ENCODE peak calls at places on chromosomes 2 and 18, in seven cellular contexts. N is AG08395, F is EH, T is DND-41, X is sigmoid colon, C is endothelial cell, V is HT1080. G is an unnamed sample.

GRCh38 chr2:3100386-3100785 is 277.2 kb downstream of the EIPR1 start:
- DNase-seq in C (no peak), F (no peak), X (no peak), N (no peak), V (no peak), T (no peak), G (no peak)

GRCh38 chr2:95353613-95354468 is 48.7 kb upstream of the FAHD2A start:
- DNase-seq in V (no peak), F (no peak), T (no peak), C (no peak), X (peak), N (no peak), G (no peak)

GRCh38 chr2:60391250-60392013 is 162.0 kb downstream of the BCL11A start:
- DNase-seq in X (no peak), F (peak), V (peak), T (peak), C (no peak), N (no peak), G (no peak)

GRCh38 chr18:57666818-57667497 is 45.3 kb upstream of the NARS1 start:
- DNase-seq in C (no peak), N (peak), X (no peak), T (no peak), F (peak), V (no peak), G (no peak)

GRCh38 chr2:29033172-29033571 is 41.2 kb downstream of the PCARE start:
- DNase-seq in V (peak), X (no peak), N (peak), T (no peak), C (no peak), F (peak), G (no peak)

GRCh38 chr2:124187948-124188347 is 162.9 kb downstream of the CNTNAP5 start:
- DNase-seq in N (no peak), V (no peak), X (no peak), C (no peak), F (no peak), T (no peak), G (no peak)

GRCh38 chr2:880201-880970 is 70.3 kb upstream of the SNTG2 start:
- DNase-seq in X (no peak), C (no peak), T (peak), N (no peak), V (no peak), F (no peak), G (no peak)

GRCh38 chr2:36290306-36290705 is 65.3 kb upstream of the CRIM1 start:
- DNase-seq in X (no peak), C (no peak), N (peak), F (peak), T (no peak), V (no peak), G (no peak)

GRCh38 chr2:230714122-230714453 is 1.4 kb downstream of the CAB39 start:
- DNase-seq in N (peak), C (peak), T (peak), X (no peak), F (peak), V (peak), G (no peak)

GRCh38 chr2:154813636-154814035 is 115.1 kb downstream of the KCNJ3 start:
- DNase-seq in X (no peak), V (no peak), N (no peak), C (no peak), F (no peak), T (no peak), G (no peak)

GRCh38 chr2:39932198-39932597 is 153.1 kb upstream of the THUMPD2 start:
- DNase-seq in C (no peak), V (peak), N (no peak), F (peak), X (no peak), T (no peak), G (no peak)

GRCh38 chr2:233460726-233461431 is 105.7 kb downstream of the USP40 start:
- DNase-seq in X (no peak), V (no peak), T (no peak), C (no peak), N (no peak), F (no peak), G (peak)

GRCh38 chr2:121746071-121746578 is 9.3 kb upstream of the TSN start:
- DNase-seq in X (no peak), T (no peak), F (no peak), V (peak), N (no peak), C (peak), G (no peak)

GRCh38 chr2:138698428-138698827 is 81.8 kb downstream of the NXPH2 start:
- DNase-seq in C (no peak), T (no peak), N (no peak), X (no peak), F (no peak), V (no peak), G (no peak)

GRCh38 chr2:4073178-4073577 is 369.8 kb downstream of the DCDC2C start:
- DNase-seq in C (no peak), X (no peak), N (no peak), V (no peak), F (no peak), T (no peak), G (no peak)

GRCh38 chr2:172079416-172079815 is 5.9 kb upstream of the DLX1 start:
- DNase-seq in C (no peak), T (no peak), X (no peak), F (no peak), N (no peak), V (no peak), G (no peak)

GRCh38 chr2:119702203-119702917 is 23.4 kb downstream of the TMEM177 start:
- DNase-seq in F (no peak), V (no peak), T (no peak), C (no peak), N (no peak), X (no peak), G (peak)

GRCh38 chr18:28075501-28075900 is 101.4 kb downstream of the CDH2 start:
- DNase-seq in X (no peak), F (peak), T (no peak), V (peak), C (no peak), N (no peak), G (no peak)

GRCh38 chr2:30772021-30772705 is 35.1 kb downstream of the CAPN13 start:
- DNase-seq in C (no peak), T (no peak), X (no peak), N (no peak), F (no peak), V (no peak), G (no peak)

GRCh38 chr2:43539991-43540860 is 55.6 kb downstream of the THADA start:
- DNase-seq in X (peak), C (no peak), F (peak), N (peak), V (peak), T (no peak), G (no peak)

GRCh38 chr2:119548516-119549120 is 4.4 kb downstream of the CFAP221 start:
- DNase-seq in V (no peak), T (no peak), X (no peak), C (no peak), N (no peak), F (no peak), G (no peak)

GRCh38 chr2:118936286-118936685 is 5.7 kb upstream of the MARCO start:
- DNase-seq in F (no peak), C (no peak), T (no peak), V (no peak), X (no peak), N (no peak), G (no peak)